ENCODE peak calls at places on chromosomes 11 and 22, in nine cellular contexts. K is fibroblast of the aortic adventitia; F is RPMI7951; T is stimulated activated CD4-positive, alpha-beta T cell treated with anti-CD3 and anti-CD28 coated beads, TNF-alpha, amount 100 ng/mL, for 1 hour; I is HS-5; A is IMR-90; J is RPMI8226; X is SJSA1; G is left ventricle myocardium inferior. O is an unnamed sample.

GRCh38 chr11:66689661-66690590 is 12.2 kb upstream of the RBM4B start:
- DNase-seq in G (no peak), A (no peak), F (no peak), K (no peak), T (no peak), J (no peak), I (no peak), X (no peak), O (no peak)

GRCh38 chr11:1852271-1852877 is 510 bp upstream of the LSP1 start:
- DNase-seq in A (no peak), G (no peak), I (no peak), F (no peak), K (no peak), J (peak; percentile 54), X (no peak), T (no peak), O (no peak)

GRCh38 chr11:107590460-107591097 is 368 bp upstream of the ELMOD1 start:
- DNase-seq in F (no peak), J (no peak), K (no peak), I (no peak), A (no peak), T (no peak), G (no peak), X (no peak), O (no peak)

GRCh38 chr11:69173925-69174591 is 18.3 kb downstream of the SMIM38 start:
- DNase-seq in K (peak; percentile 10), F (peak; percentile 19), I (no peak), A (peak; percentile 66), X (no peak), G (no peak), J (no peak), T (no peak), O (no peak)

GRCh38 chr11:130148927-130149326 is 10.7 kb upstream of the ST14 start:
- DNase-seq in I (no peak), A (no peak), J (no peak), T (no peak), G (no peak), X (no peak), K (no peak), F (no peak), O (no peak)

GRCh38 chr11:75203138-75203537 is 37.4 kb upstream of the TPBGL start:
- DNase-seq in T (no peak), J (no peak), G (no peak), F (no peak), X (no peak), A (no peak), K (no peak), I (no peak), O (no peak)

GRCh38 chr11:116400081-116400480 is 372.7 kb downstream of the BUD13 start:
- DNase-seq in I (no peak), J (no peak), G (no peak), A (no peak), X (no peak), T (no peak), F (no peak), K (no peak), O (no peak)

GRCh38 chr22:38418589-38418988 is 36.4 kb downstream of the KCNJ4 start:
- DNase-seq in X (no peak), K (no peak), A (no peak), F (no peak), J (no peak), T (no peak), G (no peak), I (no peak), O (no peak)

GRCh38 chr11:129374081-129374992 is 1.3 kb upstream of the BARX2 start:
- DNase-seq in A (no peak), T (no peak), K (no peak), I (no peak), F (no peak), X (no peak), G (no peak), J (peak; percentile 46), O (no peak)

GRCh38 chr11:114622858-114623257 is 27.3 kb upstream of the NXPE4 start:
- DNase-seq in G (no peak), A (no peak), J (no peak), F (no peak), K (no peak), T (no peak), X (no peak), I (no peak), O (no peak)

GRCh38 chr11:104573431-104573830 is 324.8 kb downstream of the CASP12 start:
- DNase-seq in I (peak; percentile 67), J (no peak), X (peak; percentile 1), K (peak; percentile 55), T (no peak), A (peak; percentile 77), F (no peak), G (no peak), O (no peak)

GRCh38 chr11:61059260-61059752 is 43.0 kb upstream of the CD5 start:
- DNase-seq in F (no peak), I (no peak), G (no peak), T (no peak), J (no peak), A (no peak), K (no peak), X (no peak), O (no peak)

GRCh38 chr11:26188559-26188958 is 143.4 kb upstream of the ANO3 start:
- DNase-seq in T (no peak), J (no peak), G (no peak), A (peak; percentile 10), K (peak; percentile 18), F (no peak), I (no peak), X (no peak), O (no peak)

O was measured in stimulated activated naive CD4-positive, alpha-beta T cell treated with Interleukin-2 at 50 U/mL for 16 hours.